ENCODE peak calls at places on chromosomes 13 and 19, in eight cellular contexts. R is cardiac fibroblast; L is stimulated activated CD8-positive, alpha-beta memory T cell treated with anti-CD3 and anti-CD28 coated beads, Interleukin-2, amount 100 ng/mL, for 1 hour; J is AG08395; T is Calu3; Z is stimulated activated CD4-positive, alpha-beta T cell treated with anti-CD3 and anti-CD28 coated beads, TNF-alpha, amount 100 ng/mL, for 1 hour; Q is aorta; S is skeletal muscle cell. H is an unnamed sample.

GRCh38 chr13:33185853-33186252 is 99.7 kb downstream of the STARD13 start:
- DNase-seq in R (no peak), L (no peak), J (no peak), T (no peak), Z (no peak), Q (no peak), S (no peak), H (no peak)

GRCh38 chr13:41985788-41986508 is 25.0 kb upstream of the VWA8 start:
- DNase-seq in R (peak; percentile 14), L (no peak), J (peak; percentile 31), T (no peak), Z (no peak), Q (no peak), S (peak; percentile 14), H (no peak)

GRCh38 chr19:41795031-41795461 is 1.3 kb upstream of the CEACAM3 start:
- DNase-seq in R (peak; percentile 58), L (peak; percentile 16), J (peak; percentile 9), T (peak; percentile 76), Z (no peak), Q (no peak), S (no peak), H (peak; percentile 47)

GRCh38 chr13:30880756-30881155 is 25.3 kb upstream of the MEDAG start:
- DNase-seq in R (peak; percentile 94), L (no peak), J (peak; percentile 86), T (no peak), Z (no peak), Q (no peak), S (peak; percentile 92), H (no peak)

GRCh38 chr13:99426426-99426825 is 74.8 kb upstream of the TM9SF2 start:
- DNase-seq in R (no peak), L (no peak), J (no peak), T (no peak), Z (no peak), Q (no peak), S (no peak), H (no peak)

GRCh38 chr19:46617566-46618079 is 7.3 kb downstream of the PTGIR start:
- DNase-seq in R (no peak), L (no peak), J (no peak), T (no peak), Z (no peak), Q (no peak), S (no peak), H (no peak)

GRCh38 chr19:11111771-11112144 is 22.5 kb downstream of the LDLR start:
- DNase-seq in R (no peak), L (no peak), J (no peak), T (no peak), Z (no peak), Q (no peak), S (no peak), H (no peak)

GRCh38 chr13:107202371-107203023 is 634.6 kb upstream of the ARGLU1 start:
- DNase-seq in R (peak; percentile 76), L (no peak), J (no peak), T (peak; percentile 16), Z (no peak), Q (no peak), S (peak; percentile 36), H (no peak)

GRCh38 chr19:10036601-10037071 is 23.4 kb downstream of the RDH8 start:
- DNase-seq in R (no peak), L (no peak), J (no peak), T (peak; percentile 22), Z (no peak), Q (no peak), S (no peak), H (no peak)

GRCh38 chr13:91162180-91162579 is 185.3 kb upstream of the MIR17HG start:
- DNase-seq in R (no peak), L (no peak), J (no peak), T (no peak), Z (no peak), Q (no peak), S (no peak), H (no peak)

GRCh38 chr13:51363625-51364024 is 24.1 kb downstream of the SERPINE3 start:
- DNase-seq in R (no peak), L (no peak), J (no peak), T (no peak), Z (no peak), Q (no peak), S (no peak), H (no peak)

GRCh38 chr19:41218615-41219507 is at the start of gene AXL:
- DNase-seq in R (peak; percentile 70), L (no peak), J (peak; percentile 88), T (peak; percentile 68), Z (no peak), Q (peak; percentile 90), S (peak; percentile 61), H (peak; percentile 88)

GRCh38 chr13:52851153-52851962 is 2.9 kb upstream of the PCDH8 start:
- DNase-seq in R (peak; percentile 11), L (no peak), J (peak; percentile 35), T (peak; percentile 28), Z (no peak), Q (peak; percentile 79), S (no peak), H (no peak)

GRCh38 chr19:43607238-43608205 is 4.4 kb upstream of the SRRM5 start:
- DNase-seq in R (no peak), L (no peak), J (no peak), T (no peak), Z (no peak), Q (no peak), S (no peak), H (no peak)

GRCh38 chr19:15475611-15476010 is 3.7 kb downstream of the PGLYRP2 start:
- DNase-seq in R (no peak), L (no peak), J (no peak), T (no peak), Z (no peak), Q (peak; percentile 65), S (no peak), H (no peak)

GRCh38 chr13:68439821-68440220 is 1209.7 kb upstream of the PCDH9 start:
- DNase-seq in R (peak; percentile 14), L (no peak), J (no peak), T (no peak), Z (no peak), Q (no peak), S (peak; percentile 31), H (no peak)

GRCh38 chr19:47310819-47311218 is 1.2 kb downstream of the C5AR1 start:
- DNase-seq in R (peak; percentile 73), L (no peak), J (no peak), T (no peak), Z (no peak), Q (peak; percentile 82), S (no peak), H (no peak)

GRCh38 chr19:2332341-2333026 is 4.0 kb downstream of the SPPL2B start:
- DNase-seq in R (no peak), L (peak; percentile 26), J (peak; percentile 61), T (no peak), Z (no peak), Q (no peak), S (no peak), H (no peak)

GRCh38 chr13:59846845-59847620 is 316.7 kb downstream of the DIAPH3 start:
- DNase-seq in R (no peak), L (no peak), J (no peak), T (no peak), Z (no peak), Q (no peak), S (no peak), H (no peak)

H was measured in prostate gland.